ENCODE peak calls at places on chromosomes 2 and 18, in five cellular contexts. I, A, E, O and Z are unnamed samples.
A peak's percentile ranks its signal among the peaks of the same experiment; 100 is the strongest.

GRCh38 chr2:225164406-225165048 is 122.3 kb upstream of the DOCK10 start:
- DNase-seq in E (no peak), I (no peak), A (no peak), O (no peak), Z (no peak)

GRCh38 chr2:188631037-188631794 is 339.5 kb downstream of the GULP1 start:
- DNase-seq in A (no peak), O (no peak), I (no peak), E (no peak), Z (no peak)

GRCh38 chr2:229083606-229084349 is 187.3 kb downstream of the PID1 start:
- DNase-seq in I (no peak), O (no peak), A (no peak), E (no peak), Z (no peak)

GRCh38 chr2:160516547-160517365 is 23.1 kb upstream of the RBMS1 start:
- DNase-seq in I (peak; percentile 6), E (no peak), O (no peak), A (no peak), Z (no peak)

GRCh38 chr2:234593636-234594035 is 96.8 kb upstream of the ARL4C start:
- DNase-seq in I (no peak), O (no peak), A (no peak), E (no peak), Z (no peak)

GRCh38 chr2:12637754-12638153 is 79.0 kb upstream of the TRIB2 start:
- DNase-seq in E (no peak), O (no peak), A (no peak), I (no peak), Z (no peak)

GRCh38 chr2:105746177-105747080 is 1.7 kb downstream of the NCK2 start:
- DNase-seq in E (peak; percentile 76), A (peak; percentile 72), O (no peak), I (peak; percentile 86), Z (no peak)

GRCh38 chr2:177148477-177149154 is 64.0 kb upstream of the HNRNPA3 start:
- DNase-seq in A (peak; percentile 57), O (peak; percentile 61), I (peak; percentile 90), E (peak; percentile 90), Z (no peak)

GRCh38 chr2:216298719-216299118 is 73.6 kb downstream of the MARCHF4 start:
- DNase-seq in A (no peak), I (no peak), E (no peak), O (peak; percentile 38), Z (no peak)

GRCh38 chr18:62992877-62993365 is 277.6 kb downstream of the PHLPP1 start:
- DNase-seq in E (no peak), I (no peak), O (no peak), A (no peak), Z (no peak)

GRCh38 chr18:24558403-24558802 is 98.0 kb downstream of the HRH4 start:
- DNase-seq in O (no peak), A (no peak), I (no peak), E (no peak), Z (no peak)

GRCh38 chr2:235543126-235543750 is 49.4 kb downstream of the AGAP1 start:
- DNase-seq in A (no peak), E (no peak), O (no peak), I (no peak), Z (no peak)

GRCh38 chr2:165469417-165469816 is at the start of gene CSRNP3:
- DNase-seq in A (no peak), O (peak; percentile 4), I (peak; percentile 91), E (peak; percentile 89), Z (peak; percentile 76)

GRCh38 chr2:88074854-88075292 is 7.2 kb downstream of the SMYD1 start:
- DNase-seq in O (no peak), E (no peak), I (no peak), A (no peak), Z (peak; percentile 92)

GRCh38 chr2:173221081-173221695 is 133.5 kb upstream of the CDCA7 start:
- DNase-seq in E (no peak), I (no peak), A (no peak), O (no peak), Z (no peak)

GRCh38 chr2:98615481-98615880 is 7.1 kb downstream of the UNC50 start:
- DNase-seq in A (no peak), E (no peak), I (no peak), O (no peak), Z (no peak)

GRCh38 chr18:25650201-25650941 is 298.4 kb upstream of the ZNF521 start:
- DNase-seq in A (no peak), I (no peak), O (no peak), E (peak; percentile 16), Z (peak; percentile 54)

GRCh38 chr2:54858021-54858681 is 134.7 kb downstream of the EML6 start:
- DNase-seq in I (no peak), O (no peak), A (no peak), E (no peak), Z (no peak)

GRCh38 chr18:31489311-31489710 is 8.7 kb upstream of the DSG2 start:
- DNase-seq in A (no peak), I (no peak), E (no peak), O (no peak), Z (no peak)

GRCh38 chr2:150477347-150477746 is 10.1 kb downstream of the RND3 start:
- DNase-seq in A (no peak), I (peak; percentile 79), E (no peak), O (no peak), Z (no peak)

GRCh38 chr2:110748489-110748867 is 16.1 kb downstream of the ACOXL start:
- DNase-seq in E (peak; percentile 30), O (no peak), I (no peak), A (peak; percentile 83), Z (no peak)

GRCh38 chr18:54717673-54718435 is 110.4 kb upstream of the RAB27B start:
- DNase-seq in I (no peak), O (no peak), A (peak; percentile 20), E (peak; percentile 71), Z (no peak)

GRCh38 chr2:130963849-130964793 is 127.4 kb downstream of the ARHGEF4 start:
- DNase-seq in E (peak; percentile 85), O (peak; percentile 65), A (peak; percentile 13), I (peak; percentile 63), Z (peak; percentile 30)
- TF ChIP-seq CTCF in E (peak; percentile 77), O (peak; percentile 56), A (no peak), I (peak; percentile 56), Z (peak; percentile 76)

GRCh38 chr2:73641767-73642062 is 507 bp downstream of the NAT8 start:
- DNase-seq in A (no peak), E (no peak), I (no peak), O (no peak), Z (no peak)

GRCh38 chr2:73638429-73638828 is 3.8 kb downstream of the NAT8 start:
- DNase-seq in E (no peak), I (no peak), A (no peak), O (no peak), Z (no peak)

GRCh38 chr2:73642338-73643018 is at the start of gene NAT8:
- DNase-seq in A (no peak), E (no peak), O (no peak), I (no peak), Z (no peak)

GRCh38 chr2:73640537-73640936 is 1.7 kb downstream of the NAT8 start:
- DNase-seq in A (no peak), I (no peak), O (no peak), E (no peak), Z (no peak)

GRCh38 chr2:73640946-73641766 is 1.1 kb downstream of the NAT8 start:
- DNase-seq in A (no peak), O (no peak), E (no peak), I (no peak), Z (no peak)
- H3K4me3 ChIP-seq in A (no peak overlapping the region), O (no peak overlapping the region), E (no peak overlapping the region), I (no peak overlapping the region), Z (no peak overlapping the region)

GRCh38 chr2:102975996-102976636 is 214.3 kb downstream of the TMEM182 start:
- DNase-seq in I (peak; percentile 76), E (peak; percentile 83), O (peak; percentile 4), A (no peak), Z (no peak)
- TF ChIP-seq CTCF in I (peak; percentile 64), E (peak; percentile 81), O (peak; percentile 35), A (peak; percentile 81), Z (peak; percentile 79)

GRCh38 chr2:68217729-68218128 is 34.6 kb downstream of the PPP3R1 start:
- DNase-seq in E (no peak), I (no peak), A (no peak), O (no peak), Z (no peak)
- H3K4me3 ChIP-seq in E (no peak overlapping the region), I (no peak overlapping the region), A (no peak overlapping the region), O (no peak overlapping the region), Z (no peak overlapping the region)